ENCODE peak calls at places on chromosomes 2 and 18, in five cellular contexts. P is WERI-Rb-1, Z is astrocyte of the spinal cord, Y is keratinocyte, X is cardiac fibroblast. W is an unnamed sample.
A peak's percentile ranks its signal among the peaks of the same experiment; 100 is the strongest.

GRCh38 chr2:226837787-226838603 is 2.1 kb downstream of the RHBDD1 start:
- DNase-seq in P (no peak), Z (no peak), Y (no peak), X (no peak), W (no peak)

GRCh38 chr2:219636941-219637841 is 9.8 kb downstream of the SLC4A3 start:
- DNase-seq in P (no peak), Z (no peak), Y (no peak), X (no peak), W (no peak)

GRCh38 chr2:208373460-208374089 is 33.0 kb upstream of the PTH2R start:
- DNase-seq in P (peak; percentile 48), Z (peak; percentile 65), Y (no peak), X (peak; percentile 70), W (no peak)

GRCh38 chr2:234558642-234559041 is 61.8 kb upstream of the ARL4C start:
- DNase-seq in P (no peak), Z (no peak), Y (no peak), X (no peak), W (no peak)

GRCh38 chr2:45027051-45027450 is 17.8 kb upstream of the SIX2 start:
- DNase-seq in P (no peak), Z (no peak), Y (no peak), X (no peak), W (no peak)

GRCh38 chr2:9761547-9761946 is 81.7 kb upstream of the TAF1B start:
- DNase-seq in P (no peak), Z (no peak), Y (no peak), X (no peak), W (no peak)

GRCh38 chr18:42937434-42937833 is 178.1 kb downstream of the RIT2 start:
- DNase-seq in P (no peak), Z (no peak), Y (no peak), X (no peak), W (no peak)

GRCh38 chr18:2411381-2411977 is 159.8 kb downstream of the METTL4 start:
- DNase-seq in P (no peak), Z (peak; percentile 69), Y (peak; percentile 15), X (peak; percentile 31), W (no peak)

GRCh38 chr2:18527822-18528221 is 32.6 kb downstream of the RDH14 start:
- DNase-seq in P (no peak), Z (no peak), Y (no peak), X (no peak), W (no peak)

GRCh38 chr2:197498937-197499593 is 575 bp downstream of the HSPD1 start:
- DNase-seq in P (peak; percentile 47), Z (peak; percentile 47), Y (no peak), X (peak; percentile 57), W (no peak)

GRCh38 chr2:47334356-47335136 is 68.4 kb upstream of the MSH2 start:
- DNase-seq in P (no peak), Z (no peak), Y (no peak), X (no peak), W (no peak)

GRCh38 chr2:99810241-99810640 is 320.4 kb upstream of the REV1 start:
- DNase-seq in P (no peak), Z (no peak), Y (no peak), X (no peak), W (no peak)

GRCh38 chr2:191436368-191437055 is 191.3 kb downstream of the MYO1B start:
- DNase-seq in P (no peak), Z (no peak), Y (no peak), X (no peak), W (no peak)

GRCh38 chr2:235116885-235117492 is 165.2 kb downstream of the SH3BP4 start:
- DNase-seq in P (no peak), Z (peak; percentile 67), Y (no peak), X (peak; percentile 67), W (no peak)

GRCh38 chr18:3281456-3282400 is 19.8 kb downstream of the MYL12B start:
- DNase-seq in P (no peak), Z (peak; percentile 89), Y (no peak), X (peak; percentile 91), W (no peak)

GRCh38 chr18:80009661-80010550 is 21.5 kb upstream of the TXNL4A start:
- DNase-seq in P (no peak), Z (peak; percentile 96), Y (no peak), X (peak; percentile 98), W (peak; percentile 74)

GRCh38 chr2:42328148-42328833 is 32.7 kb downstream of the COX7A2L start:
- DNase-seq in P (no peak), Z (peak; percentile 57), Y (no peak), X (peak; percentile 68), W (no peak)

GRCh38 chr18:40692871-40693270 is 1262.2 kb upstream of the PIK3C3 start:
- DNase-seq in P (no peak), Z (peak; percentile 20), Y (no peak), X (peak; percentile 30), W (no peak)

GRCh38 chr2:162016080-162016479 is 57.9 kb downstream of the DPP4 start:
- DNase-seq in P (no peak), Z (no peak), Y (no peak), X (no peak), W (no peak)

GRCh38 chr2:5839563-5839962 is 147.4 kb downstream of the SOX11 start:
- DNase-seq in P (no peak), Z (peak; percentile 20), Y (no peak), X (no peak), W (no peak)

GRCh38 chr2:79453918-79454317 is 58.9 kb upstream of the CTNNA2 start:
- DNase-seq in P (no peak), Z (no peak), Y (no peak), X (peak; percentile 3), W (no peak)

GRCh38 chr18:46751882-46752281 is 5.0 kb downstream of the ST8SIA5 start:
- DNase-seq in P (no peak), Z (no peak), Y (no peak), X (no peak), W (no peak)

GRCh38 chr2:218271865-218272530 is 1.7 kb downstream of the PNKD start:
- DNase-seq in P (no peak), Z (no peak), Y (no peak), X (no peak), W (no peak)
- H3K4me3 ChIP-seq in P (no peak overlapping the region), Z (no peak overlapping the region), Y (peak overlapping the region; percentile 96), X (no peak overlapping the region), W (peak overlapping the region; percentile 6)

DNA sequence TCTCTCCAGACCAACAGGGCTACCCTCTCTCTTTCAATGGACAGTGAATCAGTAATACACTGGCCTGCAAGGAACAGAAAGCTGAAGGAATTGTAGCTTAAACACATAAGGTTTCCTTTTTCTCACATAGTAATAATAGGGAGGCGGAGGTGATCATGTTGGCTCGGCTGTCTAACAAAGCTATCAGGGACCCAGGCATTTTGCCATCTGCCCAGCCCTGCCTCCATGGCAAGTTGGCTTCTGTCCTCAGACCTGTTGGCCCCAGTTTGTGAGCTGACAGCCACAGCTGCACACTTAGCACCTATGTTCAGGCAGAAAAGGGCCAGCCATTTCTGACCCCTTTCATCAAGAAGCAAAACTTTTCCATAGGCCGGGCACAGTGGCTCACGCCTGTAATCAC is 2.0 kb upstream of the CHRNG start:
- DNase-seq in P (no peak), Z (no peak), Y (no peak), X (no peak), W (no peak)
- TF ChIP-seq CTCF in P (no peak), Z (no peak), Y (no peak), X (no peak), W (no peak)

GRCh38 chr2:188278388-188279092 is 13.1 kb upstream of the GULP1 start:
- DNase-seq in P (no peak), Z (no peak), Y (no peak), X (no peak), W (no peak)
- H3K4me3 ChIP-seq in P (no peak overlapping the region), Z (no peak overlapping the region), Y (no peak overlapping the region), X (no peak overlapping the region), W (no peak overlapping the region)

DNA sequence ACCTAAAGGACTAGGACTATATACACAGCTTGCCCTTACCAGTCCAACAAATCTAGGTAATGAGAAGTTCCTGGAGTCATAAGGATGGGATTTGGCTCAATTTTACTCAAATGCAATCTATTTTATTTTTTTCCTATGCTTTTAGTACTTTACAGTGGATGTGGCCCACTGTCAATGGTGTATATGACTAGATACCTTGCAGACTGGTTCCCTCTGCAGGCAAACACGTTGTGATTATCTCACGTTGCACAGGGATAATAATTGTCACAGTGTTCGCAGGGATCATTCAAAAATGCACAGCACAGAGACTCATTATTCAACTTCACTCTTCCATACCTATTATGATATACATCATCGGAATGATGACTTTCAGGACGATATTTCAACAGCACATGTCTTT is 359.7 kb downstream of the MBD2 start:
- DNase-seq in P (no peak), Z (no peak), Y (no peak), X (peak; percentile 1), W (no peak)
- TF ChIP-seq CTCF in P (no peak), Z (no peak), Y (no peak), X (no peak), W (no peak)

DNA sequence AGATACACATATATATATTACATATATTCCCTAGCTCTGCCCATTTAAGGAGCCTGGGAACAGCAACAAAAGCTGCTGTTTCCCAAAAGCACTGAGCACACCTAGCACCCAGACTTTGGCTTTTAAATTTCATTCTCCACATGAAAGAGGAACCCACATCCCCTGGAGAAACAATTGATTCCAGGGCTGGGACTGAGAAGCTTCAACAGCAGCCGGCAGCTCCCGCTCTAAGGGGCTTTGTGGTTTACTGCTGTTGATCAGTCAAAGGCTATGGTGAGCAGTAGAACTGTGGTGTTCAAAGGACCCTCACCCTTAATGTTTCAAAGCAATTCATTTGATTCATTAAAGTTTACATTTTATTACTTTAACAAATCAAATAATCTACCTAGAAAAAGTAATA is 83.3 kb upstream of the SLC66A3 start:
- DNase-seq in P (no peak), Z (no peak), Y (no peak), X (no peak), W (no peak)
- H3K4me3 ChIP-seq in P (no peak overlapping the region), Z (no peak overlapping the region), Y (no peak overlapping the region), X (no peak overlapping the region), W (no peak overlapping the region)

W was measured in AG04449.